ENCODE peak calls at places on chromosomes 13 and 19, in six cellular contexts. F is GM12878, V is K562, Z is H1, S is upper lobe of left lung, I is transverse colon. C is an unnamed sample. For H3K36me3, the result is how much of the 10 kb centered on the place peaks cover.

GRCh38 chr19:37905936-37906867 is at the start of gene WDR87:
- DNase-seq in Z (no peak), F (no peak), S (peak), I (peak), V (peak), C (no peak)

GRCh38 chr13:77833331-77833863 is 85.2 kb downstream of the EDNRB start:
- DNase-seq in S (no peak), V (no peak), Z (no peak), F (no peak), I (no peak), C (no peak)

GRCh38 chr13:60431108-60431700 is 34.2 kb downstream of the TDRD3 start:
- DNase-seq in S (no peak), V (peak), F (peak), I (no peak), Z (no peak), C (no peak)

GRCh38 chr19:29542327-29542726 is 16.5 kb downstream of the VSTM2B start:
- DNase-seq in V (no peak), Z (no peak), I (no peak), F (no peak), S (no peak), C (no peak)

GRCh38 chr13:29496241-29496712 is 99.2 kb downstream of the SLC7A1 start:
- DNase-seq in V (no peak), Z (no peak), S (no peak), F (no peak), I (no peak), C (no peak)

GRCh38 chr19:8132858-8133458 is 16.4 kb downstream of the FBN3 start:
- DNase-seq in S (no peak), V (no peak), I (no peak), Z (no peak), F (no peak), C (peak)

GRCh38 chr13:106352850-106353249 is 182.6 kb downstream of the EFNB2 start:
- DNase-seq in V (no peak), S (no peak), Z (no peak), I (no peak), F (no peak), C (no peak)

GRCh38 chr19:28727133-28727834 is 485.7 kb downstream of the UQCRFS1 start:
- DNase-seq in V (peak), F (no peak), I (no peak), Z (peak), S (no peak), C (no peak)

GRCh38 chr19:17281391-17282304 is at the start of gene ANKLE1:
- DNase-seq in I (peak), S (peak), F (peak), Z (peak), V (peak), C (no peak)

GRCh38 chr19:3543150-3544053 is 4.4 kb downstream of the TEKTIP1 start:
- DNase-seq in S (no peak), Z (no peak), V (no peak), I (no peak), F (no peak), C (peak)

GRCh38 chr19:55494172-55494761 is 6.0 kb downstream of the SSC5D start:
- DNase-seq in V (peak), F (no peak), Z (no peak), I (no peak), S (no peak), C (peak)

GRCh38 chr13:36766295-36766694 is 52.7 kb upstream of the RFXAP start:
- DNase-seq in V (no peak), I (no peak), S (peak), Z (no peak), F (no peak), C (no peak)

GRCh38 chr13:52428295-52428694 is 22.1 kb downstream of the VPS36 start:
- DNase-seq in F (no peak), V (peak), S (no peak), I (no peak), Z (no peak), C (no peak)

GRCh38 chr13:30895773-30896172 is 10.3 kb upstream of the MEDAG start:
- DNase-seq in S (no peak), F (no peak), I (no peak), V (no peak), Z (no peak), C (peak)

GRCh38 chr19:7505682-7506384 is 10.1 kb upstream of the ZNF358 start:
- DNase-seq in V (peak), Z (peak), F (no peak), S (no peak), I (peak), C (peak)

GRCh38 chr13:98112456-98112855 is 30.4 kb upstream of the FARP1 start:
- DNase-seq in Z (no peak), S (no peak), I (no peak), F (no peak), V (no peak), C (no peak)

GRCh38 chr19:48853483-48853882 is 14.9 kb downstream of the PLEKHA4 start:
- DNase-seq in I (no peak), Z (no peak), S (no peak), V (no peak), F (no peak), C (no peak)

GRCh38 chr19:40754611-40755247 is 3.7 kb downstream of the SNRPA start:
- DNase-seq in S (peak), I (peak), F (no peak), V (no peak), Z (no peak), C (no peak)

GRCh38 chr13:28574617-28575142 is 79.8 kb upstream of the FLT1 start:
- DNase-seq in I (peak), S (peak), Z (no peak), F (peak), V (peak), C (no peak)

GRCh38 chr13:21234537-21234936 is 58.1 kb downstream of the MRPL57 start:
- DNase-seq in V (no peak), F (no peak), Z (no peak), S (no peak), I (no peak), C (no peak)

GRCh38 chr19:45571457-45572220 is 13.0 kb downstream of the OPA3 start:
- DNase-seq in V (no peak), F (no peak), S (no peak), I (no peak), Z (no peak), C (no peak)

GRCh38 chr13:87680298-87680697 is 9.1 kb downstream of the SLITRK5 start:
- DNase-seq in V (no peak), Z (no peak), I (no peak), F (no peak), S (no peak), C (no peak)

GRCh38 chr13:110463876-110464510 is 97.5 kb downstream of the RAB20 start:
- DNase-seq in Z (no peak), V (no peak), S (peak), I (no peak), F (no peak), C (no peak)

GRCh38 chr13:110479648-110480047 is 81.9 kb downstream of the RAB20 start:
- DNase-seq in I (no peak), Z (no peak), V (no peak), F (no peak), S (no peak), C (no peak)

GRCh38 chr19:56333506-56333905 is 18.9 kb upstream of the ZSCAN5A start:
- DNase-seq in V (peak), Z (peak), I (peak), F (no peak), S (peak), C (no peak)

GRCh38 chr19:23415561-23416191 is 20.4 kb upstream of the ZNF91 start:
- DNase-seq in V (no peak), Z (peak), F (no peak), S (peak), I (peak), C (no peak)

GRCh38 chr13:84997858-84998257 is 801.4 kb downstream of the SLITRK6 start:
- DNase-seq in I (no peak), V (no peak), S (no peak), Z (no peak), F (no peak), C (no peak)

GRCh38 chr13:84998681-84999080 is 800.5 kb downstream of the SLITRK6 start:
- DNase-seq in F (no peak), V (no peak), S (no peak), I (no peak), Z (no peak), C (no peak)

GRCh38 chr13:84999252-84999651 is 800.0 kb downstream of the SLITRK6 start:
- DNase-seq in I (no peak), S (no peak), Z (no peak), F (no peak), V (no peak), C (no peak)

GRCh38 chr13:84994582-84994981 is 804.6 kb downstream of the SLITRK6 start:
- DNase-seq in S (no peak), V (no peak), F (no peak), I (no peak), Z (no peak), C (no peak)
- TF ChIP-seq EP300 in S (no peak), V (no peak), F (no peak), I (no peak), Z (no peak), C (no peak)

GRCh38 chr19:39483141-39483540 is 2.5 kb downstream of the TIMM50 start:
- DNase-seq in I (no peak), F (no peak), Z (no peak), V (no peak), S (no peak), C (no peak)

GRCh38 chr19:39479916-39480315 is 722 bp upstream of the TIMM50 start:
- DNase-seq in S (no peak), V (no peak), F (no peak), Z (no peak), I (no peak), C (no peak)

GRCh38 chr19:39481229-39481545 is 549 bp downstream of the TIMM50 start:
- DNase-seq in S (no peak), I (no peak), Z (no peak), V (no peak), F (no peak), C (no peak)

GRCh38 chr19:39481676-39482075 is 1.0 kb downstream of the TIMM50 start:
- DNase-seq in S (no peak), F (no peak), I (no peak), V (no peak), Z (no peak), C (no peak)

DNA sequence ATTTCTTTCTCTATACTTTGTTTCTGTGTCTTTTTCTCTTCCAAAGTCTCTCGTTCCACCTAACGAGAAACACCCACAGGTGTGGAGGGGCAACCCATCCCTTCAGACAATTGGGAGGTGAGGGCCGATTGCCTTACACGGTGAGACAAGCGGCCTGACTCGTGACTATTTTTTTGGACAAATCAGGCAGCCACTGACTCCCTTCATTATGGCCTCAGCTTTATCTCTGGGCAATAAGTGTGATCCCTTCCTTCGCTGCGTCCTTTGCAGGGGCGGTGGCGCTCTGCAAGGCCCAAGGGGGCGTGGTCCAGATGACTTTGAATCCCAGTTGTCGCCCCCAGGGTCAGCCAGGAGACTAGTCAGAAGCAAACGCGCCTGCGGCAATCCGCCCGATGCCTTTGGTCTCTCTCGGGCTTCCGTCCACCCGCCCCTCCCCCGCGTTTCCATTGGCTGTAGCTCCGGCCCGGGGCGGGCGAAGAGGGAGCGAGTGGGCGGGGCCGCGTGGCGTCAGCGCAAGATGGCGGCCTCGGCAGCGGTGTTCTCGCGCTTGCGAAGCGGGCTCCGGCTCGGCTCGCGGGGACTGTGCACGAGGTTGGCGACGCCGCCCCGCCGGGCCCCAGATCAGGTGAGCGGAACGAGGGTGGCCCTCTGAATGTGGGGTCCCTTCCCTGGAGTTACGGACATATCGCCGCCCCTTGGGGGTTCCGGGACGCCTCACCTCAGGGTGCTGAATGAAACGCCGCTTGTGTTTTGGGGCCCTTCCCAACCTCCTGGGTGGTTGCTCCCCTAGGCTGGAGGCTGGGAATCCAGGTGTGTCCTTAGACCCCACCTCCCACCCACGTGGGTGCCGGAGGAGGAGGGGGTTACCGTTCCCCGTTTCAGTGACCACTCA is at the start of gene TIMM50:
- DNase-seq in Z (peak), S (peak), I (peak), V (peak), F (peak), C (peak)
- TF ChIP-seq POLR2A in Z (peak), S (no peak), I (peak), V (peak), F (peak), C (peak)

GRCh38 chr19:51959791-51960190 is 26.8 kb downstream of the ZNF350 start:
- DNase-seq in V (no peak), I (no peak), S (no peak), Z (no peak), F (no peak), C (no peak)

GRCh38 chr19:51970718-51971117 is 15.9 kb downstream of the ZNF350 start:
- DNase-seq in F (no peak), Z (no peak), V (no peak), I (no peak), S (no peak), C (no peak)

DNA sequence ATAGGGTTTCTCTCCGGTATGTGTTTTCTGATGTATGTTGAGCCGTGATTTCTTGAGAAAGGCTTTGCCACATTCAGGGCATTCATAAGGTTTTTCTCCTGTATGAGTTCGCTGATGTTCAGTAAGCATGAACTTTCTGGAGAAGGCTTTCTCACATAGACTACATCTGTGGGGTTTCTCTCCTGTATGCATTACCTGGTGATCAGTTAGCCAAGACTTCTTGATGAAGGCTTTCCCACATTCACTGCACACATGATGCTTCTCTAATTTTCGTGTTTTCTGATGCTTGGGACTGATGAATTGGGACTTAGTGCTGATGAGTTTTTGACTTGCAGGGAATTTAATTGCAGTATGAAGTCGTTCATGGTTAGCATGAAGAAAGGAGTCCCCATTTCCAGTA is 21.1 kb downstream of the ZNF350 start:
- DNase-seq in F (no peak), S (no peak), Z (no peak), V (no peak), I (no peak), C (no peak)
- H3K36me3 ChIP-seq in F (under half), S (half or more), Z (under half), V (under half), I (half or more), C (half or more)

DNA sequence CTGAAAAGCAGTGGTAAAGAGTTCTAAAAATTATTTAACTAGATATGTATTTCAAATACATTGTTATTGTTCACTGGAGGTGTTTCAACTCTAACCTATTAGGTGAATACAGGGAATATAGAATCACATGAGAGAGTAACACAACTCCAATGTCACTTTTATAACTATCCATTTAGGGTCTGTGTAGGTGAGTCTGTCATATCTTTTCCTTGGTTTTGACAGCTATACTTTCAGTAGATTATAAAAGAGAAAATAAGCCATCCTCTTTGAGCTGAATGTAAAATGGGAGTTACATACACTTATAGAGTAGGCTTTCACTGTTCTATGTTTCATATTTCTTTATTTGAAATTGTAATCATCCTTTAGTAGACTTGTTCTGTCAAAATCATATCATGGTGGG is 2321.0 kb downstream of the PCDH9 start:
- DNase-seq in I (no peak), Z (no peak), F (no peak), V (no peak), S (no peak), C (no peak)
- TF ChIP-seq EP300 in I (no peak), Z (no peak), F (no peak), V (no peak), S (no peak), C (no peak)

GRCh38 chr19:2049741-2050348 is 1.2 kb downstream of the MKNK2 start:
- DNase-seq in S (peak), I (peak), V (peak), F (no peak), Z (no peak), C (peak)
- TF ChIP-seq POLR2A in S (no peak), I (peak), V (peak), F (peak), Z (no peak), C (peak)

DNA sequence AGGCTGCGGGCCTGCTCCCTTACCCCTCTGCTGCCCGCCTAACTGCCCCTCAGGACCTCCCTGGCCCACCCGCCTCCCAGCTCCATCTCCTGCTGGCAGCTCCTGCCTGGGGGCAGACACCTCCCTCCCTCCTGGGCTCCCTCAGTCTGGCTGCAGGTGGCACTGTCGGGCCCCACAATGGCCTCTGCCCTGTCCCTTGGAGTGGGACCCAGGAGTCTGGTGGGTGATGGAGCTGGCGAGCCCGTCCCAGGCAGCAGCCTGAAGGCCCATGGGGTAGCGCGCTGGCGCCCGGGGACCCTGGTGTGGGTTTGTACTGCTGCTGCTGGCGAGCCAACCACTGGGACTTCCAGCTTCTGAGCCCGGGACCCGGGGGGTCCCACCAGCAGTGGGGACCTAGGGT is 83.6 kb downstream of the KDM4B start:
- DNase-seq in I (no peak), S (no peak), F (no peak), V (no peak), Z (no peak), C (no peak)
- H3K36me3 ChIP-seq in I (under half), S (under half), F (under half), V (under half), Z (under half), C (under half)

GRCh38 chr13:67117010-67117550 is 113.1 kb downstream of the PCDH9 start:
- DNase-seq in S (no peak), V (no peak), Z (no peak), F (no peak), I (no peak), C (no peak)
- TF ChIP-seq EP300 in S (no peak), V (no peak), Z (no peak), F (no peak), I (no peak), C (no peak)

C was measured in sigmoid colon.